ENCODE peak calls at places on chromosome 20, in five cellular contexts. J is activated CD4-positive, CD25-positive, alpha-beta regulatory T cell; W is substantia nigra; G is ascending aorta; F is MG63. M is an unnamed sample.

GRCh38 chr20:50575869-50576720 is 65.9 kb downstream of the PTPN1 start:
- DNase-seq in J (peak), F (peak), G (no peak), W (no peak), M (no peak)

GRCh38 chr20:19885981-19886665 is 128.1 kb downstream of the RIN2 start:
- DNase-seq in F (peak), W (no peak), J (no peak), G (no peak), M (no peak)

GRCh38 chr20:60838297-60838696 is 413.8 kb upstream of the CDH4 start:
- DNase-seq in G (no peak), J (no peak), W (no peak), F (no peak), M (no peak)

GRCh38 chr20:34458631-34459030 is 57.6 kb upstream of the DYNLRB1 start:
- DNase-seq in G (no peak), W (no peak), J (no peak), F (no peak), M (no peak)

GRCh38 chr20:5349448-5349847 is 32.7 kb upstream of the PROKR2 start:
- DNase-seq in G (no peak), J (no peak), F (no peak), W (no peak), M (no peak)

GRCh38 chr20:32333181-32333987 is 24.7 kb upstream of the ASXL1 start:
- DNase-seq in W (no peak), F (no peak), J (no peak), G (no peak), M (no peak)

GRCh38 chr20:59031326-59032022 is 661 bp downstream of the ATP5F1E start:
- DNase-seq in F (no peak), J (no peak), G (no peak), W (no peak), M (no peak)

GRCh38 chr20:62571667-62572344 is 70.5 kb upstream of the SLCO4A1 start:
- DNase-seq in F (peak), W (no peak), J (no peak), G (no peak), M (no peak)

GRCh38 chr20:58719971-58720371 is 27.4 kb downstream of the NPEPL1 start:
- DNase-seq in J (no peak), F (no peak), G (no peak), W (no peak), M (no peak)

GRCh38 chr20:62978559-62978938 is 26.0 kb downstream of the SLC17A9 start:
- DNase-seq in J (no peak), F (no peak), W (no peak), G (no peak), M (no peak)

GRCh38 chr20:41086402-41087324 is 50.7 kb upstream of the PLCG1 start:
- DNase-seq in J (no peak), G (no peak), F (no peak), W (no peak), M (no peak)

GRCh38 chr20:58131111-58131510 is 97.3 kb downstream of the ANKRD60 start:
- DNase-seq in W (no peak), G (no peak), F (peak), J (no peak), M (no peak)

GRCh38 chr20:17645010-17645409 is 37.0 kb downstream of the RRBP1 start:
- DNase-seq in F (no peak), G (no peak), J (no peak), W (no peak), M (no peak)

GRCh38 chr20:23631226-23631822 is 6.4 kb downstream of the CST3 start:
- DNase-seq in G (no peak), F (no peak), W (no peak), J (no peak), M (no peak)